ENCODE peak calls at places on chromosomes 5 and 9, in five cellular contexts. One of them, this sample, is unnamed.

GRCh38 chr5:124438390-124439380 is 307.8 kb downstream of the ZNF608 start:
- DNase-seq in colonic mucosa: no peak
- DNase-seq in Peyer's patch: no peak
- DNase-seq in tibial artery: no peak
- DNase-seq in neural progenitor cell: peak; percentile 37
- DNase-seq in this sample: no peak

GRCh38 chr5:74316064-74316586 is 324.4 kb downstream of the ENC1 start:
- DNase-seq in colonic mucosa: no peak
- DNase-seq in Peyer's patch: no peak
- DNase-seq in tibial artery: peak; percentile 75
- DNase-seq in neural progenitor cell: peak; percentile 8
- DNase-seq in this sample: peak; percentile 99

GRCh38 chr5:41835625-41836024 is 34.6 kb downstream of the OXCT1 start:
- DNase-seq in colonic mucosa: no peak
- DNase-seq in Peyer's patch: no peak
- DNase-seq in tibial artery: peak; percentile 83
- DNase-seq in neural progenitor cell: peak; percentile 36
- DNase-seq in this sample: peak; percentile 54

GRCh38 chr5:9544502-9545300 is 1.2 kb downstream of the SEMA5A start:
- DNase-seq in colonic mucosa: peak; percentile 92
- DNase-seq in Peyer's patch: peak; percentile 90
- DNase-seq in tibial artery: peak; percentile 89
- DNase-seq in neural progenitor cell: peak; percentile 93
- DNase-seq in this sample: peak; percentile 47

GRCh38 chr5:59583151-59583809 is 310.2 kb downstream of the PDE4D start:
- DNase-seq in colonic mucosa: no peak
- DNase-seq in Peyer's patch: no peak
- DNase-seq in tibial artery: no peak
- DNase-seq in neural progenitor cell: no peak
- DNase-seq in this sample: no peak

GRCh38 chr5:35778259-35778769 is 78.4 kb upstream of the IL7R start:
- DNase-seq in colonic mucosa: no peak
- DNase-seq in Peyer's patch: no peak
- DNase-seq in tibial artery: no peak
- DNase-seq in neural progenitor cell: no peak
- DNase-seq in this sample: no peak

GRCh38 chr5:390571-391491 is 52.1 kb upstream of the EXOC3 start:
- DNase-seq in colonic mucosa: peak; percentile 16
- DNase-seq in Peyer's patch: peak; percentile 45
- DNase-seq in tibial artery: peak; percentile 53
- DNase-seq in neural progenitor cell: no peak
- DNase-seq in this sample: peak; percentile 20

GRCh38 chr9:112084334-112084733 is 90.8 kb downstream of the SUSD1 start:
- DNase-seq in colonic mucosa: peak; percentile 5
- DNase-seq in Peyer's patch: no peak
- DNase-seq in tibial artery: no peak
- DNase-seq in neural progenitor cell: no peak
- DNase-seq in this sample: no peak

GRCh38 chr9:134618163-134618822 is 23.3 kb upstream of the COL5A1 start:
- DNase-seq in colonic mucosa: no peak
- DNase-seq in Peyer's patch: peak; percentile 43
- DNase-seq in tibial artery: peak; percentile 59
- DNase-seq in neural progenitor cell: no peak
- DNase-seq in this sample: no peak

GRCh38 chr5:17816947-17817346 is 182.7 kb downstream of the TAF11L14 start:
- DNase-seq in colonic mucosa: no peak
- DNase-seq in Peyer's patch: no peak
- DNase-seq in tibial artery: no peak
- DNase-seq in neural progenitor cell: no peak
- DNase-seq in this sample: no peak

GRCh38 chr9:105053209-105053652 is 125.3 kb upstream of the ABCA1 start:
- DNase-seq in colonic mucosa: no peak
- DNase-seq in Peyer's patch: no peak
- DNase-seq in tibial artery: no peak
- DNase-seq in neural progenitor cell: no peak
- DNase-seq in this sample: peak; percentile 91

GRCh38 chr9:70950270-70950669 is 171.2 kb downstream of the TRPM3 start:
- DNase-seq in colonic mucosa: no peak
- DNase-seq in Peyer's patch: no peak
- DNase-seq in tibial artery: no peak
- DNase-seq in neural progenitor cell: peak; percentile 65
- DNase-seq in this sample: no peak

GRCh38 chr9:91182429-91182828 is 179.3 kb downstream of the AUH start:
- DNase-seq in colonic mucosa: no peak
- DNase-seq in Peyer's patch: peak; percentile 80
- DNase-seq in tibial artery: peak; percentile 9
- DNase-seq in neural progenitor cell: no peak
- DNase-seq in this sample: peak; percentile 88

GRCh38 chr5:144703776-144704175 is 533.1 kb downstream of the KCTD16 start:
- DNase-seq in colonic mucosa: no peak
- DNase-seq in Peyer's patch: no peak
- DNase-seq in tibial artery: no peak
- DNase-seq in neural progenitor cell: no peak
- DNase-seq in this sample: no peak

GRCh38 chr9:33448159-33448511 is 742 bp upstream of the AQP3 start:
- DNase-seq in colonic mucosa: no peak
- DNase-seq in Peyer's patch: no peak
- DNase-seq in tibial artery: no peak
- DNase-seq in neural progenitor cell: no peak
- DNase-seq in this sample: peak; percentile 64

GRCh38 chr5:143216211-143216610 is 187.3 kb downstream of the NR3C1 start:
- DNase-seq in colonic mucosa: no peak
- DNase-seq in Peyer's patch: no peak
- DNase-seq in tibial artery: no peak
- DNase-seq in neural progenitor cell: no peak
- DNase-seq in this sample: no peak

GRCh38 chr9:130450344-130451003 is 5.7 kb downstream of the ASS1 start:
- DNase-seq in colonic mucosa: peak; percentile 87
- DNase-seq in Peyer's patch: peak; percentile 88
- DNase-seq in tibial artery: no peak
- DNase-seq in neural progenitor cell: no peak
- DNase-seq in this sample: no peak

GRCh38 chr5:80254767-80255424 is 952 bp downstream of the SERINC5 start:
- DNase-seq in colonic mucosa: no peak
- DNase-seq in Peyer's patch: peak; percentile 51
- DNase-seq in tibial artery: no peak
- DNase-seq in neural progenitor cell: no peak
- DNase-seq in this sample: peak; percentile 49

GRCh38 chr5:1519631-1520141 is 4.1 kb downstream of the LPCAT1 start:
- DNase-seq in colonic mucosa: peak; percentile 12
- DNase-seq in Peyer's patch: peak; percentile 34
- DNase-seq in tibial artery: peak; percentile 49
- DNase-seq in neural progenitor cell: no peak
- DNase-seq in this sample: no peak

GRCh38 chr5:159184236-159184635 is 25.1 kb downstream of the RNF145 start:
- DNase-seq in colonic mucosa: no peak
- DNase-seq in Peyer's patch: no peak
- DNase-seq in tibial artery: no peak
- DNase-seq in neural progenitor cell: no peak
- DNase-seq in this sample: no peak

GRCh38 chr9:6123402-6123801 is 92.2 kb upstream of the IL33 start:
- DNase-seq in colonic mucosa: no peak
- DNase-seq in Peyer's patch: no peak
- DNase-seq in tibial artery: no peak
- DNase-seq in neural progenitor cell: no peak
- DNase-seq in this sample: no peak

GRCh38 chr5:1521671-1522600 is 1.8 kb downstream of the LPCAT1 start:
- DNase-seq in colonic mucosa: peak; percentile 19
- DNase-seq in Peyer's patch: peak; percentile 43
- DNase-seq in tibial artery: peak; percentile 61
- DNase-seq in neural progenitor cell: peak; percentile 40
- DNase-seq in this sample: no peak

GRCh38 chr9:71638627-71639026 is 129.7 kb downstream of the CEMIP2 start:
- DNase-seq in colonic mucosa: no peak
- DNase-seq in Peyer's patch: peak; percentile 55
- DNase-seq in tibial artery: peak; percentile 64
- DNase-seq in neural progenitor cell: no peak
- DNase-seq in this sample: no peak

GRCh38 chr5:85049020-85049419 is 664.3 kb upstream of the EDIL3 start:
- DNase-seq in colonic mucosa: no peak
- DNase-seq in Peyer's patch: no peak
- DNase-seq in tibial artery: no peak
- DNase-seq in neural progenitor cell: peak; percentile 55
- DNase-seq in this sample: no peak

GRCh38 chr9:16030513-16031185 is 477.8 kb downstream of the CCDC171 start:
- DNase-seq in colonic mucosa: no peak
- DNase-seq in Peyer's patch: no peak
- DNase-seq in tibial artery: no peak
- DNase-seq in neural progenitor cell: no peak
- DNase-seq in this sample: peak; percentile 71

GRCh38 chr5:80308526-80308925 is 11.3 kb upstream of the SPZ1 start:
- DNase-seq in colonic mucosa: no peak
- DNase-seq in Peyer's patch: no peak
- DNase-seq in tibial artery: no peak
- DNase-seq in neural progenitor cell: no peak
- DNase-seq in this sample: no peak

GRCh38 chr9:37300620-37301368 is 121.7 kb upstream of the GRHPR start:
- DNase-seq in colonic mucosa: no peak
- DNase-seq in Peyer's patch: no peak
- DNase-seq in tibial artery: no peak
- DNase-seq in neural progenitor cell: no peak
- DNase-seq in this sample: no peak

GRCh38 chr9:133103183-133103986 is 17.7 kb downstream of the RALGDS start:
- DNase-seq in colonic mucosa: peak; percentile 79
- DNase-seq in Peyer's patch: peak; percentile 83
- DNase-seq in tibial artery: peak; percentile 78
- DNase-seq in neural progenitor cell: peak; percentile 70
- DNase-seq in this sample: no peak

GRCh38 chr9:72476617-72477375 is 44.6 kb upstream of the TMC1 start:
- DNase-seq in colonic mucosa: peak; percentile 59
- DNase-seq in Peyer's patch: peak; percentile 85
- DNase-seq in tibial artery: no peak
- DNase-seq in neural progenitor cell: no peak
- DNase-seq in this sample: peak; percentile 97

GRCh38 chr9:3960661-3961144 is 339.2 kb downstream of the GLIS3 start:
- DNase-seq in colonic mucosa: no peak
- DNase-seq in Peyer's patch: no peak
- DNase-seq in tibial artery: no peak
- DNase-seq in neural progenitor cell: peak; percentile 61
- DNase-seq in this sample: peak; percentile 29

GRCh38 chr9:115254781-115255180 is 136.8 kb upstream of the TNC start:
- DNase-seq in colonic mucosa: no peak
- DNase-seq in Peyer's patch: no peak
- DNase-seq in tibial artery: no peak
- DNase-seq in neural progenitor cell: no peak
- DNase-seq in this sample: peak; percentile 37

GRCh38 chr9:85727500-85727899 is 14.3 kb downstream of the AGTPBP1 start:
- DNase-seq in colonic mucosa: no peak
- DNase-seq in Peyer's patch: no peak
- DNase-seq in tibial artery: no peak
- DNase-seq in neural progenitor cell: no peak
- DNase-seq in this sample: no peak

GRCh38 chr9:116662633-116663032 is 24.5 kb upstream of the TRIM32 start:
- DNase-seq in colonic mucosa: no peak
- DNase-seq in Peyer's patch: no peak
- DNase-seq in tibial artery: no peak
- DNase-seq in neural progenitor cell: no peak
- DNase-seq in this sample: no peak

GRCh38 chr9:69044226-69045219 is 9.0 kb downstream of the FXN start:
- DNase-seq in colonic mucosa: no peak
- DNase-seq in Peyer's patch: no peak
- DNase-seq in tibial artery: peak; percentile 29
- DNase-seq in neural progenitor cell: peak; percentile 26
- DNase-seq in this sample: no peak

GRCh38 chr9:12696931-12697622 is 3.9 kb downstream of the TYRP1 start:
- DNase-seq in colonic mucosa: no peak
- DNase-seq in Peyer's patch: no peak
- DNase-seq in tibial artery: no peak
- DNase-seq in neural progenitor cell: no peak
- DNase-seq in this sample: no peak

GRCh38 chr9:12699529-12699928 is 6.3 kb downstream of the TYRP1 start:
- DNase-seq in colonic mucosa: no peak
- DNase-seq in Peyer's patch: no peak
- DNase-seq in tibial artery: no peak
- DNase-seq in neural progenitor cell: no peak
- DNase-seq in this sample: peak; percentile 4

GRCh38 chr9:12698293-12698692 is 5.1 kb downstream of the TYRP1 start:
- DNase-seq in colonic mucosa: no peak
- DNase-seq in Peyer's patch: no peak
- DNase-seq in tibial artery: no peak
- DNase-seq in neural progenitor cell: no peak
- DNase-seq in this sample: no peak

GRCh38 chr9:12697719-12698118 is 4.5 kb downstream of the TYRP1 start:
- DNase-seq in colonic mucosa: no peak
- DNase-seq in Peyer's patch: no peak
- DNase-seq in tibial artery: no peak
- DNase-seq in neural progenitor cell: no peak
- DNase-seq in this sample: no peak

GRCh38 chr9:12698986-12699385 is 5.8 kb downstream of the TYRP1 start:
- DNase-seq in colonic mucosa: no peak
- DNase-seq in Peyer's patch: no peak
- DNase-seq in tibial artery: no peak
- DNase-seq in neural progenitor cell: no peak
- DNase-seq in this sample: no peak
- TF ChIP-seq CTCF in colonic mucosa: no peak
- TF ChIP-seq CTCF in Peyer's patch: no peak
- TF ChIP-seq CTCF in tibial artery: no peak
- TF ChIP-seq CTCF in neural progenitor cell: peak; percentile 26
- TF ChIP-seq CTCF in this sample: peak; percentile 25

GRCh38 chr5:154829589-154830218 is 20.7 kb downstream of the FAXDC2 start:
- DNase-seq in colonic mucosa: peak; percentile 85
- DNase-seq in Peyer's patch: peak; percentile 78
- DNase-seq in tibial artery: no peak
- DNase-seq in neural progenitor cell: no peak
- DNase-seq in this sample: peak; percentile 97
- H3K27ac ChIP-seq in colonic mucosa: peak overlapping the region; percentile 62
- H3K27ac ChIP-seq in Peyer's patch: peak overlapping the region; percentile 78
- H3K27ac ChIP-seq in tibial artery: no peak overlapping the region
- H3K27ac ChIP-seq in neural progenitor cell: no peak overlapping the region
- H3K27ac ChIP-seq in this sample: peak overlapping the region; percentile 70

GRCh38 chr5:138179277-138179857 is 455 bp downstream of the KIF20A start:
- DNase-seq in colonic mucosa: peak; percentile 22
- DNase-seq in Peyer's patch: no peak
- DNase-seq in tibial artery: no peak
- DNase-seq in neural progenitor cell: peak; percentile 48
- DNase-seq in this sample: no peak
- H3K4me1 ChIP-seq in colonic mucosa: peaks cover 8% of the 10 kb centered on the region
- H3K4me1 ChIP-seq in Peyer's patch: no peaks in the 10 kb centered on the region
- H3K4me1 ChIP-seq in tibial artery: peaks cover 17% of the 10 kb centered on the region
- H3K4me1 ChIP-seq in neural progenitor cell: peaks cover 14% of the 10 kb centered on the region
- H3K4me1 ChIP-seq in this sample: no peaks in the 10 kb centered on the region

GRCh38 chr5:119032653-119033052 is 38.2 kb upstream of the DMXL1 start:
- DNase-seq in colonic mucosa: no peak
- DNase-seq in Peyer's patch: no peak
- DNase-seq in tibial artery: no peak
- DNase-seq in neural progenitor cell: no peak
- DNase-seq in this sample: no peak

GRCh38 chr5:119033135-119033534 is 37.8 kb upstream of the DMXL1 start:
- DNase-seq in colonic mucosa: no peak
- DNase-seq in Peyer's patch: no peak
- DNase-seq in tibial artery: no peak
- DNase-seq in neural progenitor cell: no peak
- DNase-seq in this sample: no peak

GRCh38 chr5:119037496-119038215 is 33.2 kb upstream of the DMXL1 start:
- DNase-seq in colonic mucosa: no peak
- DNase-seq in Peyer's patch: no peak
- DNase-seq in tibial artery: no peak
- DNase-seq in neural progenitor cell: no peak
- DNase-seq in this sample: no peak

GRCh38 chr5:119031905-119032304 is 39.0 kb upstream of the DMXL1 start:
- DNase-seq in colonic mucosa: no peak
- DNase-seq in Peyer's patch: no peak
- DNase-seq in tibial artery: no peak
- DNase-seq in neural progenitor cell: no peak
- DNase-seq in this sample: no peak

GRCh38 chr5:119036101-119036762 is 34.7 kb upstream of the DMXL1 start:
- DNase-seq in colonic mucosa: no peak
- DNase-seq in Peyer's patch: no peak
- DNase-seq in tibial artery: no peak
- DNase-seq in neural progenitor cell: no peak
- DNase-seq in this sample: peak; percentile 84
- TF ChIP-seq CTCF in colonic mucosa: no peak
- TF ChIP-seq CTCF in Peyer's patch: no peak
- TF ChIP-seq CTCF in tibial artery: no peak
- TF ChIP-seq CTCF in neural progenitor cell: no peak
- TF ChIP-seq CTCF in this sample: no peak

This sample was measured in foreskin keratinocyte.